ENCODE peak calls at places on chromosomes 16 and 17, in six cellular contexts. S, W, T, G, D and C are unnamed samples.

GRCh38 chr17:66980896-66981295 is 16.4 kb downstream of the CACNG4 start:
- DNase-seq in W (no peak), S (peak), D (no peak), G (no peak), T (no peak), C (no peak)

GRCh38 chr17:34671191-34671590 is 91.8 kb downstream of the TMEM132E start:
- DNase-seq in T (no peak), G (no peak), W (no peak), D (no peak), S (no peak), C (no peak)

GRCh38 chr17:70208825-70209555 is 39.7 kb downstream of the KCNJ2 start:
- DNase-seq in S (no peak), G (no peak), D (no peak), T (no peak), W (no peak), C (peak)

GRCh38 chr16:1776672-1776955 is 3.7 kb upstream of the MRPS34 start:
- DNase-seq in T (no peak), G (no peak), S (no peak), W (no peak), D (no peak), C (no peak)

GRCh38 chr17:13074026-13074425 is 56.2 kb upstream of the ELAC2 start:
- DNase-seq in G (no peak), T (no peak), S (peak), W (no peak), D (peak), C (peak)

GRCh38 chr17:78330570-78331224 is 29.2 kb downstream of the SOCS3 start:
- DNase-seq in W (no peak), G (no peak), D (no peak), S (peak), T (no peak), C (no peak)

GRCh38 chr17:1636732-1637285 is 8.2 kb upstream of the SLC43A2 start:
- DNase-seq in D (no peak), W (no peak), S (no peak), T (no peak), G (no peak), C (no peak)

GRCh38 chr17:3732171-3732570 is 8.5 kb downstream of the HASPIN start:
- DNase-seq in G (no peak), W (no peak), D (peak), S (peak), T (no peak), C (peak)

GRCh38 chr16:70331588-70332358 is 14.9 kb upstream of the DDX19A start:
- DNase-seq in G (no peak), D (peak), W (no peak), T (no peak), S (peak), C (no peak)

GRCh38 chr16:15961557-15962205 is 12.3 kb downstream of the ABCC1 start:
- DNase-seq in S (no peak), T (no peak), D (no peak), W (no peak), G (no peak), C (peak)

GRCh38 chr16:31134625-31135534 is 647 bp downstream of the PRSS8 start:
- DNase-seq in T (no peak), G (peak), W (peak), S (no peak), D (no peak), C (no peak)

GRCh38 chr16:84930298-84931106 is 80.8 kb downstream of the ZDHHC7 start:
- DNase-seq in S (no peak), T (no peak), D (no peak), W (no peak), G (no peak), C (no peak)

GRCh38 chr17:34009946-34010345 is 245.1 kb upstream of the CCL2 start:
- DNase-seq in D (no peak), G (no peak), W (no peak), T (no peak), S (no peak), C (no peak)

GRCh38 chr16:66359811-66360608 is 6.5 kb upstream of the CDH5 start:
- DNase-seq in G (no peak), S (no peak), T (no peak), D (no peak), W (no peak), C (no peak)

GRCh38 chr17:67718325-67718941 is 697 bp downstream of the NOL11 start:
- DNase-seq in T (no peak), D (peak), W (no peak), G (no peak), S (peak), C (peak)

GRCh38 chr16:66551362-66551761 is 1.0 kb upstream of the CKLF start:
- DNase-seq in D (peak), W (no peak), S (peak), T (no peak), G (no peak), C (peak)

GRCh38 chr16:57444711-57445110 is 2.5 kb downstream of the CIAPIN1 start:
- DNase-seq in S (peak), W (no peak), D (peak), T (no peak), G (no peak), C (no peak)

GRCh38 chr16:83826146-83826913 is 18.6 kb downstream of the HSBP1 start:
- DNase-seq in G (peak), S (peak), T (peak), W (peak), D (peak), C (peak)

GRCh38 chr17:58783380-58783779 is 27.7 kb downstream of the PPM1E start:
- DNase-seq in G (no peak), T (no peak), S (no peak), D (no peak), W (no peak), C (no peak)

GRCh38 chr16:56643080-56643778 is 4.8 kb downstream of the MT1A start:
- DNase-seq in G (peak), T (peak), S (peak), D (peak), W (peak), C (peak)

GRCh38 chr17:72710834-72711233 is 381.7 kb downstream of the SLC39A11 start:
- DNase-seq in T (no peak), S (peak), D (no peak), G (no peak), W (no peak), C (no peak)

GRCh38 chr16:50103764-50104163 is 38.0 kb downstream of the HEATR3 start:
- DNase-seq in D (peak), T (no peak), S (peak), G (no peak), W (no peak), C (no peak)

GRCh38 chr17:39195568-39196160 is 1.8 kb downstream of the CACNB1 start:
- DNase-seq in G (no peak), D (no peak), W (peak), S (peak), T (no peak), C (peak)

GRCh38 chr16:46730126-46730525 is 18.0 kb downstream of the MYLK3 start:
- DNase-seq in G (no peak), T (no peak), W (no peak), D (no peak), S (no peak), C (no peak)

GRCh38 chr17:47120521-47121095 is 68.5 kb downstream of the CDC27 start:
- DNase-seq in S (peak), G (no peak), D (no peak), T (no peak), W (no peak), C (no peak)

GRCh38 chr17:57363998-57364645 is 107.8 kb downstream of the MSI2 start:
- DNase-seq in S (no peak), G (no peak), W (no peak), T (no peak), D (no peak), C (no peak)

GRCh38 chr16:80552277-80552676 is 11.5 kb downstream of the DYNLRB2 start:
- DNase-seq in S (no peak), G (peak), D (peak), W (no peak), T (no peak), C (no peak)

GRCh38 chr17:27854163-27854562 is 39.0 kb downstream of the LYRM9 start:
- DNase-seq in S (no peak), G (no peak), D (no peak), W (no peak), T (no peak), C (no peak)

GRCh38 chr17:37671028-37671812 is 28.0 kb upstream of the DDX52 start:
- DNase-seq in T (no peak), W (no peak), S (no peak), G (no peak), D (no peak), C (no peak)

GRCh38 chr16:72182976-72183375 is 11.0 kb upstream of the PMFBP1 start:
- DNase-seq in T (no peak), G (no peak), S (no peak), D (no peak), W (no peak), C (no peak)
- TF ChIP-seq CTCF in T (no peak), G (no peak), S (no peak), D (no peak), W (no peak), C (no peak)

GRCh38 chr16:89765292-89765810 is 44.0 kb downstream of the ZNF276 start:
- DNase-seq in S (no peak), D (no peak), T (no peak), W (no peak), G (no peak), C (no peak)
- H3K4me3 ChIP-seq in S (no peak), D (no peak), T (peak), W (no peak), G (no peak), C (no peak)

DNA sequence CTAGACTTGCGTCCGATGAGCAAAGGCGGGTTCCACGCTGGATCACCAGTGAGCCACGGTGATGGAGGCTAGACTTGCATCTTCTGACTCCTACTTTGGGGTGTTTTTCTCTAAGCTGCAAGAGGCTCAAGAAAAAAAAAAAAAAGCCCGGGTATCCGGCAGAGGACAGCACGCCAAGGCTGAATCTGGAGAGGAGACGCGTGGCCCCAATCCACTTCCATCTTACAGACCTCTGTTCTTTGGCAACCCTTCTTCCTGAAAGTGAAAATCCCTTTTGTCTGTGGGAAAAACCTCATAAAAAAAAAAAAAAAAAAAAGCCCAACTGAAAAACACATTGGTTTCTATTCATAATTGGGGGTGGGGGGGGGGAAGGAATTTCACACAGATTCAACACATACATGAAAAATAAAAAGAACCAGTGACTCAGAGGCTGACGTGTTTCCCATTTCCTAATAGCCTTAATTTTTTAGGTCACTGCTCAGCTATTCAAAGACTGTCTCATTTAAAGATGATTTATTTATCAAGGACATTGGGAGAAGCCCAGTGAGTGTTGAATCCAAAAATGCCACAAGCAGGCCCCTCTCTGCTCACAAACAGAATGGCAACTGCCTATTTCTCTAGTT is 258.3 kb downstream of the FOXL1 start:
- DNase-seq in T (no peak), S (peak), G (no peak), D (peak), W (no peak), C (no peak)
- TF ChIP-seq CTCF in T (no peak), S (no peak), G (no peak), D (peak), W (no peak), C (no peak)

GRCh38 chr16:68086860-68087268 is 1.7 kb downstream of the NFATC3 start:
- DNase-seq in T (no peak), G (no peak), W (no peak), D (no peak), S (peak), C (no peak)
- H3K4me3 ChIP-seq in T (peak), G (peak), W (no peak), D (peak), S (peak), C (peak)

GRCh38 chr17:50533720-50534148 is 1.2 kb downstream of the EPN3 start:
- DNase-seq in D (peak), G (peak), T (no peak), W (no peak), S (peak), C (no peak)

GRCh38 chr17:50534979-50535326 is 2.4 kb downstream of the EPN3 start:
- DNase-seq in S (no peak), T (no peak), W (no peak), D (no peak), G (no peak), C (no peak)

GRCh38 chr17:50535407-50535806 is 2.9 kb downstream of the EPN3 start:
- DNase-seq in G (no peak), D (no peak), W (no peak), S (no peak), T (no peak), C (no peak)

GRCh38 chr17:50533185-50533584 is 650 bp downstream of the EPN3 start:
- DNase-seq in S (no peak), G (no peak), T (no peak), W (no peak), D (no peak), C (no peak)

DNA sequence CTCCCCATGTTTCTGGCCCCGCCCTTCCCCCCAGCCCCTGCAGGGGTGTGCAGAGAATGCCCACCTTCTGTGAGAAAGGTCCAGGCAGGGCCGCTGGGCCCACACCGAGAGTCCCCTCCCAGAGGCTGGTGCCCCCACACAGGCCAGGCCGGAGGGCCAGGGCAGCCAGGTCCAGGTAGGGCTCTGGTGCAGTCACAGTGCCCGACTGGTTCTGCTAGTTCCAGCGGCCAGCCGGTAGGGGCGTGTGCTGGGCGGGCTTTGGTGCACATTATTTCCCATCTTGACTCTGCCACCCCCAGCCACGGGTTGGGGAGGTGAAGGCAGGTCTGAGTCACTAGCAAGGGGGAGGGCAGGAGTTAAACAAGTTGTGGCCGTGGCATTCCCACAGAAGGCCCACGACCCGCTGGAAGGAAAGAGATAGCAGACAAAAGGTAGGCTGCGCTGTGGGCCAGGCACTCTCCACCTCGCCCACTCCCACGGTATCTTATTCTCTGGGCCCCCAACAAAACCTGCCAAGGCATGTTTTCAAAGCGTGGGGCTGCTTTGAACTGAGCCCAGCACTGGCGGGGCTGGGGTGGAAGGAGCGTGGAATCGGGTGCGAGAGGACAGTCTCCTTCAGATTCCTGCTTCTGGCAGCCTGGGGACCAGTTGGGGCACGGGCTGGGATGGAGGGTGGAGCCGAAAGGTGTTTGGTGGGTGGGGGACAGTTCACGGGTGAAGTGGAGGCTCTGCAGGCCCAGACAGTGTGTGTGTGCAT is 1.9 kb downstream of the EPN3 start:
- DNase-seq in G (peak), W (no peak), S (peak), T (peak), D (no peak), C (no peak)
- TF ChIP-seq CTCF in G (no peak), W (no peak), S (peak), T (peak), D (peak), C (no peak)